ENCODE peak calls at places on chromosomes 16 and 17, in five cellular contexts. C is SK-N-SH, X is HepG2, S is K562, H is GM12878. A is an unnamed sample.

GRCh38 chr17:81910840-81911276 is 341 bp downstream of the PCYT2 start:
- DNase-seq in C (no peak), X (no peak), S (no peak), H (no peak), A (no peak)

GRCh38 chr16:16025214-16025968 is 76.0 kb downstream of the ABCC1 start:
- DNase-seq in C (no peak), X (no peak), S (peak), H (no peak), A (no peak)

GRCh38 chr17:37483311-37484039 is 6.2 kb upstream of the DUSP14 start:
- DNase-seq in C (peak), X (no peak), S (no peak), H (no peak), A (no peak)

GRCh38 chr16:82037251-82037650 is 2.2 kb downstream of the HSD17B2 start:
- DNase-seq in C (no peak), X (no peak), S (no peak), H (no peak), A (no peak)

GRCh38 chr17:78634154-78634553 is 57.0 kb upstream of the DNAH17 start:
- DNase-seq in C (no peak), X (no peak), S (no peak), H (no peak), A (no peak)

GRCh38 chr17:81398855-81399451 is 3.7 kb downstream of the BAHCC1 start:
- DNase-seq in C (no peak), X (no peak), S (no peak), H (no peak), A (no peak)

GRCh38 chr16:4358831-4359561 is 7.9 kb upstream of the PAM16 start:
- DNase-seq in C (peak), X (peak), S (peak), H (no peak), A (no peak)

GRCh38 chr16:55369151-55369550 is 45.1 kb downstream of the IRX6 start:
- DNase-seq in C (no peak), X (no peak), S (no peak), H (no peak), A (no peak)

GRCh38 chr16:89020068-89020924 is 43.3 kb upstream of the CBFA2T3 start:
- DNase-seq in C (no peak), X (no peak), S (peak), H (peak), A (no peak)

GRCh38 chr16:57786632-57787518 is 15.4 kb downstream of the KIFC3 start:
- DNase-seq in C (no peak), X (no peak), S (no peak), H (no peak), A (no peak)

GRCh38 chr16:66273644-66274334 is 92.7 kb upstream of the CDH5 start:
- DNase-seq in C (no peak), X (no peak), S (no peak), H (no peak), A (no peak)
- TF ChIP-seq GABPA in C (no peak), X (no peak), S (no peak), H (no peak), A (no peak)

GRCh38 chr17:15651001-15651582 is 31.6 kb upstream of the FBXW10B start:
- DNase-seq in C (peak), X (no peak), S (no peak), H (no peak), A (no peak)

GRCh38 chr17:15652960-15653359 is 31.2 kb downstream of the TRIM16 start:
- DNase-seq in C (no peak), X (no peak), S (no peak), H (no peak), A (no peak)

GRCh38 chr17:15649861-15650391 is 30.4 kb upstream of the FBXW10B start:
- DNase-seq in C (no peak), X (no peak), S (no peak), H (no peak), A (no peak)

GRCh38 chr17:15648384-15648783 is 28.9 kb upstream of the FBXW10B start:
- DNase-seq in C (no peak), X (no peak), S (no peak), H (no peak), A (no peak)

GRCh38 chr17:15651583-15652110 is 32.1 kb upstream of the FBXW10B start:
- DNase-seq in C (peak), X (peak), S (peak), H (peak), A (peak)
- H3K4me3 ChIP-seq in C (peak), X (no peak), S (peak), H (no peak), A (peak)

GRCh38 chr17:70819183-70819582 is 649.9 kb downstream of the KCNJ2 start:
- DNase-seq in C (no peak), X (no peak), S (no peak), H (no peak), A (no peak)

GRCh38 chr17:70820276-70820675 is 650.9 kb downstream of the KCNJ2 start:
- DNase-seq in C (no peak), X (no peak), S (no peak), H (no peak), A (no peak)
- TF ChIP-seq REST in C (no peak), X (no peak), S (no peak), H (no peak), A (no peak)

GRCh38 chr17:66135219-66135618 is 56.7 kb downstream of the CEP112 start:
- DNase-seq in C (no peak), X (no peak), S (no peak), H (no peak), A (no peak)
- TF ChIP-seq GABPA in C (no peak), X (no peak), S (no peak), H (no peak), A (no peak)

DNA sequence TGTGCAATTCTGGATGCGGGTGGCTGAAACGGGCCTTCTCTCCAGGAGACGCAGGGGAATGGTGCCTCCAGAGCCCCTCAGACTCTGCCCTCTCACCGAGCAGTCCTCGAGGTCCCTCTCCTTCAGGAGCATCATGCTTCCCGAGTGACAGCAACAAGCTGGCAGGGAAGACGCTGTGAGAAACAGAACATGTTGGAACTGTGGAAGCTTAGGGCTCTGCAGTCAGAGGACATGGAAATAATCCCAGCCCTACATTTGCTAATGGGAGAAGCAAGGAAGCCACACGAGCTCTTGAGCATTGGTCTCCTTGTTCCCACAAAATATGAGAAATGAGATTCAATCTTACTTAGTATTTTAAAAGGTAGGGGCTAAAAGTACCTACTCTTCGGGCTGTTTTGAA is 115.0 kb downstream of the DYNLRB2 start:
- DNase-seq in C (no peak), X (no peak), S (no peak), H (no peak), A (no peak)
- H3K4me3 ChIP-seq in C (no peak), X (no peak), S (no peak), H (no peak), A (no peak)

DNA sequence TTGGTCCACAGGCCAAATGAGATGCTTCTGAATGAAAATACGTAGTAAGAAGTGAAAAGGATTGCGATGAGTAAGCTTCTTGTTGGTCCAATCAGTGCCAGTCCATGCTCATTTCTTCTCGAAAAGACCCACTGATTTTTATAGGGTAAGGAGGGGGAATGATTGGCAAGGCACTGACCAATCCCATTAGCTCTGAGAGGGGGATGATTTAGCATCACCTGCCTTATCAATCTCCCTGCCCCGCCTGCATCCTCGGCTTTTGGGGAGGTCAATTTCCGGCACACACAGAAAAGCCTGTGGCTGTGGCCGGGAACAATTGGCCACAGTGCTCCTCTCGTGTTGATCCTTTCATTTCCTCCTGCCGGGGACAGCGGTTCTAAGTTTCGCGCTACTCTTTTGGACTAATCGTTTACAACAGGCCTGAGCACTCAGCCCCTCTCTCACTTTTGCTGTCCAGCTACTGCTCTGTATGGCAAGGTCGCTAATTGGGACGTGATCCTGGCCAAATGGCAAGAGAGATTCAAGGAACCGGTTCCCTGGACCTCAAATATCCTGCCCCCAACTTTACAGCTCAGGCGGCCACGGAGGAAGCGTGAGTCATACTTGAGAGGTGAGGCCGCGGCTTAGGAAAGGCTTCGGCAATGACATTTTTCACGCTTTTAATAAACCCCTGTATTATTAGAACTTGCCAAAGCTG is 43.1 kb downstream of the TBX4 start:
- DNase-seq in C (no peak), X (no peak), S (no peak), H (no peak), A (no peak)
- TF ChIP-seq REST in C (no peak), X (no peak), S (no peak), H (no peak), A (no peak)